ENCODE peak calls at places on chromosomes 5 and 9, in four cellular contexts. U, F, E and V are unnamed samples.
A peak's percentile ranks its signal among the peaks of the same experiment; 100 is the strongest.

GRCh38 chr9:121750715-121751623 is 99.5 kb downstream of the DAB2IP start:
- DNase-seq in U (no peak), F (no peak), E (no peak), V (no peak)

GRCh38 chr9:2014148-2014547 is 999 bp upstream of the SMARCA2 start:
- DNase-seq in U (no peak), F (no peak), E (peak; percentile 12), V (no peak)

GRCh38 chr9:116605904-116606341 is 81.2 kb upstream of the TRIM32 start:
- DNase-seq in U (peak; percentile 34), F (no peak), E (peak; percentile 73), V (peak; percentile 61)

GRCh38 chr5:56961746-56962145 is 9.8 kb upstream of the MIER3 start:
- DNase-seq in U (no peak), F (no peak), E (no peak), V (no peak)

GRCh38 chr9:110189001-110189400 is 19.0 kb downstream of the C9orf152 start:
- DNase-seq in U (no peak), F (no peak), E (no peak), V (no peak)

GRCh38 chr5:110150199-110150598 is 460.5 kb downstream of the MAN2A1 start:
- DNase-seq in U (no peak), F (no peak), E (no peak), V (peak; percentile 20)

GRCh38 chr9:129995409-129996160 is 47.4 kb downstream of the FNBP1 start:
- DNase-seq in U (no peak), F (peak; percentile 46), E (peak; percentile 42), V (peak; percentile 45)

GRCh38 chr5:75566710-75567309 is 44.4 kb upstream of the ANKDD1B start:
- DNase-seq in U (peak; percentile 21), F (peak; percentile 62), E (peak; percentile 94), V (peak; percentile 96)

GRCh38 chr5:126650463-126650862 is 49.7 kb downstream of the PHAX start:
- DNase-seq in U (no peak), F (no peak), E (no peak), V (no peak)

GRCh38 chr5:135433626-135434426 is 13.3 kb downstream of the DCANP1 start:
- DNase-seq in U (no peak), F (peak; percentile 77), E (peak; percentile 55), V (peak; percentile 38)

GRCh38 chr5:51582871-51583384 is 199.7 kb downstream of the ISL1 start:
- DNase-seq in U (no peak), F (no peak), E (no peak), V (no peak)

GRCh38 chr9:123072407-123072995 is 39.0 kb downstream of the GPR21 start:
- DNase-seq in U (no peak), F (no peak), E (no peak), V (no peak)

GRCh38 chr9:101455656-101456235 is 20.2 kb upstream of the ALDOB start:
- DNase-seq in U (no peak), F (peak; percentile 89), E (peak; percentile 13), V (peak; percentile 25)

GRCh38 chr9:127828262-127829031 is 25.8 kb downstream of the FPGS start:
- DNase-seq in U (peak; percentile 94), F (peak; percentile 98), E (peak; percentile 87), V (peak; percentile 80)

GRCh38 chr5:6435356-6435755 is 13.3 kb upstream of the UBE2QL1 start:
- DNase-seq in U (no peak), F (no peak), E (peak; percentile 1), V (peak; percentile 3)

GRCh38 chr5:132437604-132438275 is 52.8 kb downstream of the IRF1 start:
- DNase-seq in U (peak; percentile 90), F (no peak), E (peak; percentile 94), V (peak; percentile 89)

GRCh38 chr9:32701321-32702022 is 66.0 kb upstream of the TAF1L start:
- DNase-seq in U (no peak), F (no peak), E (no peak), V (peak; percentile 25)

GRCh38 chr5:60805470-60805869 is 38.6 kb downstream of the ELOVL7 start:
- DNase-seq in U (no peak), F (no peak), E (no peak), V (no peak)

GRCh38 chr9:37284631-37285030 is 137.9 kb upstream of the GRHPR start:
- DNase-seq in U (no peak), F (no peak), E (no peak), V (no peak)

GRCh38 chr5:127826011-127826410 is 122.8 kb downstream of the CCDC192 start:
- DNase-seq in U (no peak), F (no peak), E (no peak), V (no peak)

GRCh38 chr5:57341380-57341979 is 141.1 kb downstream of the ACTBL2 start:
- DNase-seq in U (no peak), F (no peak), E (peak; percentile 57), V (no peak)

GRCh38 chr5:111779260-111780254 is 22.6 kb upstream of the NREP start:
- DNase-seq in U (peak; percentile 20), F (no peak), E (peak; percentile 53), V (peak; percentile 44)

GRCh38 chr9:33378121-33378795 is 24.1 kb downstream of the AQP7 start:
- DNase-seq in U (no peak), F (peak; percentile 79), E (no peak), V (no peak)

GRCh38 chr5:72476265-72476664 is 30.9 kb downstream of the ZNF366 start:
- DNase-seq in U (no peak), F (no peak), E (no peak), V (no peak)

GRCh38 chr5:111738118-111738517 is 18.9 kb downstream of the NREP start:
- DNase-seq in U (no peak), F (no peak), E (no peak), V (no peak)

GRCh38 chr9:20220286-20220685 is 402.0 kb downstream of the MLLT3 start:
- DNase-seq in U (no peak), F (no peak), E (no peak), V (no peak)

GRCh38 chr9:87138128-87139040 is 191.1 kb upstream of the GAS1 start:
- DNase-seq in U (no peak), F (no peak), E (no peak), V (peak; percentile 27)

GRCh38 chr9:35027871-35028270 is 38.3 kb downstream of the DNAJB5 start:
- DNase-seq in U (no peak), F (no peak), E (no peak), V (no peak)

GRCh38 chr9:91037511-91038482 is 236.2 kb downstream of the SYK start:
- DNase-seq in U (no peak), F (peak; percentile 79), E (peak; percentile 87), V (peak; percentile 86)

GRCh38 chr5:108878756-108879155 is 131.1 kb downstream of the FER start:
- DNase-seq in U (no peak), F (no peak), E (no peak), V (no peak)

GRCh38 chr5:83509535-83509934 is 38.0 kb downstream of the VCAN start:
- DNase-seq in U (peak; percentile 67), F (no peak), E (peak; percentile 86), V (peak; percentile 88)

GRCh38 chr9:37495571-37495970 is 9.8 kb downstream of the POLR1E start:
- DNase-seq in U (no peak), F (no peak), E (no peak), V (no peak)

GRCh38 chr5:74667396-74667795 is 17.6 kb upstream of the HEXB start:
- DNase-seq in U (no peak), F (no peak), E (no peak), V (no peak)

DNA sequence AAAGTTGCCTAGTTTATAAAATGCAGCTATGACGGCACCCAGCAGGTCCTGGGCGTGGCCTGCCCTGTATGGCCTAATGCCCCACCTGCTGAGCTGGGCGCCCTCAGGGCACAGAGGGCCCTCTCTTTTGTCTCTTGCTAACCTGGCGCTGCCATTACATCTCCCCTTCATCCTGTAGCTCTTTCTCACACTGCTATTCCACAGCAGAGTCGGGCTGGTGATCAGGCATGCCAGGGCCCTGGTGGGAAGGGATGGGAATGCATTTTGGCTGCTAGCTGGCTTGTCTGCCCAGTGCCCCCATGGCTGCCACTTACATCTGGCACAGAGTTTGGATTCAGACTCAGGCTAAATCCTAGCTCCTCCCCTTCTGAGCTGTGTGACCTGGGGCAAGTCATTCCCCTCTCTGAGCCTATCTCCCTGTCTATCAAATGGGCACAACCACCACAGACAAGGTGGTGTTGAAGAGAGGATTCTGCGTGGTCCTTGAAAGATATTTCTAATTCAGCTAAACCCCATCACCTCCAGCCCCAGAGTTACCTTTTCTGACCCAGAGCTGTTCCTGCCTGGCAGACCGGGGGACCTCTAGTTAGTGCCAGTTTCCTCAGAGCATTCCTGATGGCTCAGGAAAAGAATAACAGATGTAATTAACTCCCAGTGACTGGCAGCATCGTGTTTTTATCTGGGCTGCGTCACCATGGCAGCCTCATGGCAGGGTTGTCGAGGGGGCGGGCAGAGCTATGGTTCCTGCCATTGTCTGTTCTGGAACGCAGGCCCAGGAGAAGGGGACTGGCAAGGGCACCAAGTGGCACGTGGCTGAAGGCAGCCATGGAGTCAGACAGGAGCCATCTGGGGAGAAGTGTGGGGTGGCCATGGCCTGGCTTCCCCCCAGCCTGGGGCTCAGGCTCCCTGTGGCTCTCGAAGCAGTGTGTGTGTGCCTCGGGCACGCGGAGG is 6.3 kb downstream of the PRR7 start:
- DNase-seq in U (no peak), F (peak; percentile 78), E (no peak), V (no peak)
- TF ChIP-seq CTCF in U (no peak), F (no peak), E (no peak), V (no peak)

DNA sequence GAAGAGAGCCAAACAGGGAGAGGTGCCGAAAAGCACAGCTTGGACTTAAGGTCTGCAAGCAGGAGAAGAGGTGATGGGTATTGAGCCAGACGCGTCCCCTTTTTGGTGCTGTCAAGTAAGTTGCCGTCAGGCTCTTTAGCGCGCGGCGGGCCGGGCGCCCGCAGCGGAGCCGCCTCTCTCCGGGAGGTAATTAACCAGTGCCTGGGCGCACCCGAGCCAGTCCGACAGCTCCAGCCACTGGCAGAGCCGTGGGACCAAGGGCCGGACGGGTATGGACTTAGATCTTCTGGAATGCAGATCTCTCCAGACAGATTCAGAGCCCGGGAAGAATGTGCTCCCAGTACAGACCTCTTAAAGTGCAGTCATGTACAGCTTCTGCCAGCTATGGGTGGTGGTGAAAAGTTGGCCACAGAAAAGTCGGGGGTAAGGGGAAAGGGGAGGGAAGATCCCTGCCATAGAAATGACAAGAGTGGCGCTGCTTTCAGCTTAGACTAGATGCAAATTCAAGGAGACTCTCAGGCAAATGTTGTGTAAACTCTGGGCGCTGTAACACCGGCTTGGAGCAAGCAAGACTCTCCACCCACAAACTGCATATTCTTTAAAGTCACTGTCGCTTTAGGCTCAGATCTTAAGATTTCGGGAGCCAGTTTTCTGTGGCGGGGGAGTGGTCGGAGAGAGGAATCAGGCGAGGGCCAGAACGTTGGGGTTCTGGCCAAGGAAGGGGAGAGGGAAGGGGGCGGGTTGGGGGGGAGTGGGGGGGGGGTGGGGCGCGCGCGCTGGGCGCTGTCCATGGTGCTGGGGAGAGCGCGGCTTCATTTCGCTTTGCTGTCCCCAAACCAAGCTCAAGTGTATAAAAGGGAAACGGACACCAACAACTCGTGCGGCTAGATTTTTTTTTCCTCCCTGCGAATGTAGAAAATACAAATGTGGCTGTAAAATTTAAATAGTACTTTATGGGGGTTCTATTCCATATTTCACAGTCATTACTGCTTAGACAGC is 29.2 kb downstream of the NR2F1 start:
- DNase-seq in U (no peak), F (no peak), E (no peak), V (no peak)
- H3K4me3 ChIP-seq in U (no peak overlapping the region), F (peak overlapping the region; percentile 36), E (no peak overlapping the region), V (no peak overlapping the region)

DNA sequence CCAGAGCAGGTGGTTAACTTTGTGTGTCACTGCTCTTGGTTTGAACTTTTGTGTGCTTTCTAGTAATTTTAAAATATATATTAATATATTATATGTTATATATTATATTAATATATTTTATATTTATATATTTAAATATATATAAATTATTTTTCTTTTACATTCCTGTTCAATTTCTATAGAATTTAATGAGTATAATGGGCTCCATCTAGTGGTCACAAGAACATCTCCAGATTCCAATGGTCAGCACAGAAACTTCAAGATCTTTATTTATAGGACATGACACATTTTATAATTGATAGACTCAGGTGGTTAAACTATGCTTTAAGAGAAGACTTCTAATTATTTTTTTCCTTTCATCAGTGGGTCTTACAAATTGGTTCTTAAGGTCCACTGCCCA is 39.1 kb downstream of the COL23A1 start:
- DNase-seq in U (no peak), F (no peak), E (peak; percentile 45), V (peak; percentile 39)
- TF ChIP-seq CTCF in U (peak; percentile 60), F (peak; percentile 39), E (peak; percentile 19), V (peak; percentile 45)

GRCh38 chr9:93309889-93310425 is 126.0 kb downstream of the WNK2 start:
- DNase-seq in U (no peak), F (peak; percentile 49), E (no peak), V (no peak)
- H3K4me3 ChIP-seq in U (no peak overlapping the region), F (no peak overlapping the region), E (no peak overlapping the region), V (no peak overlapping the region)